ENCODE peak calls at places on chromosome 19, in eight cellular contexts. H is neuronal stem cell, T is colonic mucosa, X is K562, S is uterus, L is HepG2, C is Peyer's patch, R is H1. Y is an unnamed sample.

GRCh38 chr19:4016486-4016885 is 8.9 kb downstream of the PIAS4 start:
- DNase-seq in H (no peak), T (no peak), X (no peak), S (no peak), L (no peak), C (no peak), R (no peak), Y (peak; percentile 47)

GRCh38 chr19:18167975-18168645 is 5.5 kb upstream of the IFI30 start:
- DNase-seq in H (no peak), T (no peak), X (peak; percentile 80), S (no peak), L (no peak), C (peak; percentile 61), R (no peak), Y (peak; percentile 97)

GRCh38 chr19:13023666-13024065 is 28.4 kb downstream of the NFIX start:
- DNase-seq in H (no peak), T (no peak), X (peak; percentile 54), S (no peak), L (no peak), C (no peak), R (no peak), Y (peak; percentile 65)

GRCh38 chr19:16520986-16521624 is 21.1 kb downstream of the CHERP start:
- DNase-seq in H (no peak), T (no peak), X (peak; percentile 14), S (no peak), L (no peak), C (no peak), R (no peak), Y (peak; percentile 52)

GRCh38 chr19:45508681-45508930 is 1.3 kb downstream of the VASP start:
- DNase-seq in H (no peak), T (no peak), X (no peak), S (no peak), L (no peak), C (no peak), R (no peak), Y (no peak)

GRCh38 chr19:34838248-34838647 is 65.2 kb upstream of the ZNF599 start:
- DNase-seq in H (no peak), T (no peak), X (peak; percentile 28), S (no peak), L (peak; percentile 15), C (no peak), R (no peak), Y (peak; percentile 58)

GRCh38 chr19:12194827-12195500 is 32.1 kb downstream of the ZNF136 start:
- DNase-seq in H (peak; percentile 53), T (peak; percentile 93), X (no peak), S (peak; percentile 81), L (no peak), C (peak; percentile 75), R (no peak), Y (peak; percentile 83)

GRCh38 chr19:18649371-18650047 is 12.7 kb downstream of the KLHL26 start:
- DNase-seq in H (no peak), T (peak; percentile 53), X (no peak), S (peak; percentile 66), L (no peak), C (peak; percentile 31), R (no peak), Y (peak; percentile 66)

GRCh38 chr19:43560687-43561086 is 14.6 kb downstream of the XRCC1 start:
- DNase-seq in H (no peak), T (no peak), X (peak; percentile 67), S (no peak), L (peak; percentile 19), C (no peak), R (no peak), Y (peak; percentile 76)

GRCh38 chr19:58054792-58055482 is 4.1 kb upstream of the ZNF135 start:
- DNase-seq in H (no peak), T (no peak), X (no peak), S (peak; percentile 34), L (no peak), C (no peak), R (no peak), Y (peak; percentile 81)

GRCh38 chr19:42531313-42531712 is 3.0 kb upstream of the CEACAM1 start:
- DNase-seq in H (no peak), T (no peak), X (no peak), S (no peak), L (no peak), C (no peak), R (no peak), Y (no peak)

GRCh38 chr19:42529248-42529764 is 1.0 kb upstream of the CEACAM1 start:
- DNase-seq in H (peak; percentile 41), T (peak; percentile 85), X (peak; percentile 78), S (peak; percentile 37), L (peak; percentile 78), C (peak; percentile 78), R (peak; percentile 49), Y (peak; percentile 85)

GRCh38 chr19:42524943-42525342 is 3.3 kb downstream of the CEACAM1 start:
- DNase-seq in H (no peak), T (no peak), X (no peak), S (no peak), L (no peak), C (no peak), R (no peak), Y (no peak)

GRCh38 chr19:42532881-42533280 is 4.6 kb upstream of the CEACAM1 start:
- DNase-seq in H (no peak), T (no peak), X (no peak), S (no peak), L (no peak), C (no peak), R (no peak), Y (no peak)

DNA sequence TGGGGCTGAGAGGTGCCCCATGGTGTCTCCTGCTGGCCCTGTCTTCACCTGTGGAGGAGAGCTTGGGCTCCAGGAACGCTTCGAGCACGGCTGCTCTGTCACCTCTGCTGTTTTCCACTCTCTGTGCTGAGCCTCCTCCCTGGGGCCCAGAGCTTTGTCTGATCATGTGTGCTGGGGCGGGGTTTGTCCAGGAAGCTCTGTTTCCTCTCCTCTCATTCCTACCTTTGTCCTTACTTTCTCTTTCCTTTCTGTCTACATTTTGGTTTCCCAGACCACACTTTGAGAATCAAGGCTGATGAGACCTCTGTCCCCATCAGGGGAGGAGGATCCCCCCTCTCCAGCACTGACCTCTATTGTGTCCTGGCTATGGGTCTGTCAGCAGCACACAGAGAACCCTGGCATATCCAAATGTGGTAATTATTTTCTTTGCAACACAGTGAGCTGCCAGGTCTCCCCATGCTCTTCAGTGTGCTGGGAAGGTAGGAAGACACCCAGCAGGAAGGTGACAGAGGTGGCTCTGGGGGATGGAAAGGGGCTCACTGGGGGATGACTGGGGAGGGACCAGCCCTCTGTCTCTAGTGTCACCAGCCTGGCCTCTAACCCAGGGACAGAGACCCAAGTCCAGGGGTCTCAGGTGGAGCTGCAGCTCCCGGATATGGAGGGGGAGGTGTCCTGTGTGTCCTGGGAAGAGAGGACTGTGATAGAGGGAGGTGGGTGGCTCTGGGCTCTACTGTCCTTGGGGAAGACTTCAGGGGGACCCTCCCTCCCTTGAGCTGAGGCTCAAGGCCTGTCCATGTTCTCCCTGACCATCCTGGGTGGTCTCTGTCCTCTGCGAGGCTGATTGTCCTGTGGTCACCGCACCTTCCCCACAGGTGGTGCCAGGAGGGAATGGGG is at the start of gene CEACAM1:
- DNase-seq in H (no peak), T (peak; percentile 89), X (no peak), S (peak; percentile 21), L (peak; percentile 75), C (peak; percentile 81), R (no peak), Y (no peak)
- H3K4me3 ChIP-seq in H (no peak within 1 kb of the TSS), T (peak within 1 kb of the TSS; percentile 23), X (no peak within 1 kb of the TSS), S (no peak within 1 kb of the TSS), L (peak within 1 kb of the TSS; percentile 67), C (peak within 1 kb of the TSS; percentile 58), R (no peak within 1 kb of the TSS), Y (no peak within 1 kb of the TSS)

DNA sequence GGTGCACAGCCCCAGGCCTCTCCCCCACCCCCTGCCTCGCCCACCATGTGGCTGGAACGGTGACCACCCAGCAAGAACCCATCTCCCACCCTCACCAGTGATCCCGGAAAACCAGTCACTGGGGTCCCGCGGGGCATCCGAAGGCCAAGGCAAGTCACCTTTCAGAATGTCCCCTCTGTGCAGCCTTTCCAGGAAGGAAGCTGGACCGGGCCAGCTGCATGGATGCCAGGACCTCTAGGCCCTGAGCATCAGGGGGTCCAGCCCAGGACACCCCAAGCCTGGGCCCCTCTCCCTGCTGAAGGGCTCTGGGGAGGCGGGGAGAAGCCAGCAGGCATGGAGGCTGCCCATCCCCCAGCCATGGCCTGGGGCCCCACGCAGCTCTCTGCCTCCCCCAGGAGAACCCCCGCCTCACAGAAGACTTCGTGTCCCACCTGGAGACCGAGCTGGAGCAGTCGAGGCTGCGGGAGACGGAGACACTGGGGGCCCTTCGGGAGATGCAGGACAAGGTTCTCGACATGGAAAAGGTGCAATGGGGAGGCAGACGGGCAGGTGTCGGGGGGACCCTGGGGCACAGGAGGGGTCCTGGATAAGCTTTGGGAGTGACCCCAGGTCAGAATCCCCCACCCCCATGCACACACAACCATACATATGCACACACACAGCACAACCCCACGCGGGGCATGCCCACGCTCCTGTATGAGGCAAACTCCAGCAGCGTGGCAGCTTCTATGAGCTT is 13.9 kb downstream of the PRR36 start:
- DNase-seq in H (no peak), T (no peak), X (no peak), S (no peak), L (no peak), C (no peak), R (no peak), Y (peak; percentile 40)
- H3K27me3 ChIP-seq in H (peaks cover 50% of the 10 kb centered on the region), T (peaks cover 33% of the 10 kb centered on the region), X (no peaks in the 10 kb centered on the region), S (no peaks in the 10 kb centered on the region), L (no peaks in the 10 kb centered on the region), C (no peaks in the 10 kb centered on the region), R (peaks cover 36% of the 10 kb centered on the region), Y (peaks cover 73% of the 10 kb centered on the region)

DNA sequence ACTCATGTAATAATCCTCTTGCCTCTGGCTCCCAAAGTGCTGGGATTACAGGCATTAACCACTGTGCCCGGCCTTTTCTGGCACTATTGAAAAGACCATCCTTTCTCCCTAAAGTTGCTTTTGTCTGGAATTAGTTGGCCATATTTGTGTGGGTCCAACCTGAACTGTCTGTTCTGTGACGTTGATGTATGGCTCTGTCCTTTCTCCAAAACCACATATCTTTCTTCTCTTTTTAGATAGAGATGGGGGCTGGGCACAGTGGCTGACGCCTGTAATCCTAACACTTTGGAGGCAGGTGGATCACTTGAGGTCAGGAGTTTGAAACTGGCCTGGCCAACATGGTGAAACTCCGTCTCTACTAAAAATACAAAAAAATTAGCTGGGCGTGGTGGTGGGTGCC is 17.9 kb downstream of the DNM2 start:
- DNase-seq in H (no peak), T (no peak), X (no peak), S (no peak), L (no peak), C (no peak), R (no peak), Y (no peak)
- H3K4me3 ChIP-seq in H (no peak overlapping the region), T (no peak overlapping the region), X (no peak overlapping the region), S (no peak overlapping the region), L (no peak overlapping the region), C (no peak overlapping the region), R (no peak overlapping the region), Y (no peak overlapping the region)

GRCh38 chr19:55633866-55634265 is 6.9 kb upstream of the ZNF580 start:
- DNase-seq in H (no peak), T (no peak), X (no peak), S (no peak), L (no peak), C (no peak), R (no peak), Y (peak; percentile 16)
- H3K27me3 ChIP-seq in H (no peaks in the 10 kb centered on the region), T (no peaks in the 10 kb centered on the region), X (no peaks in the 10 kb centered on the region), S (no peaks in the 10 kb centered on the region), L (no peaks in the 10 kb centered on the region), C (no peaks in the 10 kb centered on the region), R (no peaks in the 10 kb centered on the region), Y (no peaks in the 10 kb centered on the region)

GRCh38 chr19:47035127-47035494 is 13.3 kb downstream of the TMEM160 start:
- DNase-seq in H (no peak), T (peak; percentile 45), X (peak; percentile 71), S (no peak), L (no peak), C (no peak), R (no peak), Y (peak; percentile 83)
- H3K4me3 ChIP-seq in H (peak overlapping the region; percentile 44), T (peak overlapping the region; percentile 38), X (peak overlapping the region; percentile 47), S (no peak overlapping the region), L (peak overlapping the region; percentile 45), C (peak overlapping the region; percentile 51), R (peak overlapping the region; percentile 65), Y (peak overlapping the region; percentile 43)